ENCODE peak calls at places on chromosomes 5 and 9, in seven cellular contexts. I, X, L, P, A, C and D are unnamed samples.

GRCh38 chr5:133256276-133256675 is 204.5 kb downstream of the HSPA4 start:
- DNase-seq in I (no peak), X (no peak), L (no peak), P (no peak), A (no peak), C (no peak), D (no peak)

GRCh38 chr5:133565993-133566392 is 46.3 kb downstream of the FSTL4 start:
- DNase-seq in I (no peak), X (peak; percentile 50), L (no peak), P (peak; percentile 18), A (peak; percentile 22), C (peak; percentile 47), D (peak; percentile 63)

GRCh38 chr5:106587-106986 is 14.6 kb downstream of the PLEKHG4B start:
- DNase-seq in I (peak; percentile 31), X (no peak), L (no peak), P (no peak), A (no peak), C (no peak), D (no peak)

GRCh38 chr9:77977210-77977611 is 54.4 kb downstream of the GNAQ start:
- DNase-seq in I (peak; percentile 68), X (peak; percentile 91), L (peak; percentile 44), P (peak; percentile 73), A (peak; percentile 58), C (peak; percentile 30), D (peak; percentile 13)

GRCh38 chr9:14692536-14692917 is 705 bp downstream of the ZDHHC21 start:
- DNase-seq in I (no peak), X (no peak), L (no peak), P (no peak), A (peak; percentile 30), C (no peak), D (no peak)

GRCh38 chr9:1916676-1917075 is 98.5 kb upstream of the SMARCA2 start:
- DNase-seq in I (no peak), X (no peak), L (no peak), P (no peak), A (no peak), C (no peak), D (no peak)

GRCh38 chr5:71586052-71586940 is 844 bp upstream of the MCCC2 start:
- DNase-seq in I (no peak), X (no peak), L (peak; percentile 7), P (peak; percentile 11), A (no peak), C (no peak), D (no peak)

GRCh38 chr5:16304846-16305245 is 125.3 kb upstream of the MARCHF11 start:
- DNase-seq in I (no peak), X (no peak), L (no peak), P (peak; percentile 4), A (no peak), C (no peak), D (no peak)

GRCh38 chr5:156391139-156391538 is 64.2 kb downstream of the SGCD start:
- DNase-seq in I (no peak), X (no peak), L (no peak), P (peak; percentile 100), A (peak; percentile 97), C (no peak), D (peak; percentile 70)

GRCh38 chr5:161481922-161482321 is 64.6 kb downstream of the GABRB2 start:
- DNase-seq in I (no peak), X (no peak), L (no peak), P (no peak), A (no peak), C (no peak), D (no peak)

GRCh38 chr5:17355585-17356346 is 138.3 kb downstream of the BASP1 start:
- DNase-seq in I (no peak), X (no peak), L (no peak), P (peak; percentile 92), A (peak; percentile 92), C (no peak), D (peak; percentile 21)

GRCh38 chr5:159034083-159034824 is 65.5 kb downstream of the EBF1 start:
- DNase-seq in I (no peak), X (peak; percentile 5), L (no peak), P (no peak), A (peak; percentile 66), C (no peak), D (no peak)

GRCh38 chr9:34413229-34413852 is 36.6 kb upstream of the MYORG start:
- DNase-seq in I (peak; percentile 58), X (peak; percentile 69), L (no peak), P (peak; percentile 43), A (peak; percentile 54), C (peak; percentile 70), D (peak; percentile 6)

GRCh38 chr5:154410786-154411185 is 35.0 kb upstream of the SAP30L start:
- DNase-seq in I (no peak), X (no peak), L (no peak), P (no peak), A (no peak), C (no peak), D (no peak)

GRCh38 chr5:115778417-115778816 is 38.0 kb downstream of the CDO1 start:
- DNase-seq in I (no peak), X (no peak), L (no peak), P (no peak), A (peak; percentile 44), C (no peak), D (peak; percentile 4)

GRCh38 chr9:123548749-123549545 is 192.9 kb downstream of the CRB2 start:
- DNase-seq in I (no peak), X (no peak), L (no peak), P (no peak), A (peak; percentile 65), C (no peak), D (peak; percentile 37)

GRCh38 chr5:151037561-151038291 is 17.3 kb downstream of the GPX3 start:
- DNase-seq in I (no peak), X (no peak), L (no peak), P (peak; percentile 75), A (peak; percentile 80), C (no peak), D (no peak)

GRCh38 chr5:179963375-179963774 is 55.7 kb upstream of the TBC1D9B start:
- DNase-seq in I (no peak), X (no peak), L (no peak), P (no peak), A (no peak), C (no peak), D (no peak)

GRCh38 chr5:8844206-8844605 is 701.7 kb downstream of the SEMA5A start:
- DNase-seq in I (no peak), X (no peak), L (no peak), P (no peak), A (no peak), C (no peak), D (no peak)

GRCh38 chr5:145680169-145680568 is 155.0 kb downstream of the PRELID2 start:
- DNase-seq in I (peak; percentile 47), X (peak; percentile 58), L (no peak), P (no peak), A (no peak), C (no peak), D (no peak)

GRCh38 chr9:112659906-112660305 is 58.0 kb downstream of the INIP start:
- DNase-seq in I (no peak), X (no peak), L (no peak), P (no peak), A (no peak), C (no peak), D (no peak)

GRCh38 chr9:116154976-116155699 is 1.5 kb downstream of the PAPPA start:
- DNase-seq in I (peak; percentile 29), X (peak; percentile 30), L (no peak), P (peak; percentile 82), A (peak; percentile 91), C (no peak), D (no peak)

DNA sequence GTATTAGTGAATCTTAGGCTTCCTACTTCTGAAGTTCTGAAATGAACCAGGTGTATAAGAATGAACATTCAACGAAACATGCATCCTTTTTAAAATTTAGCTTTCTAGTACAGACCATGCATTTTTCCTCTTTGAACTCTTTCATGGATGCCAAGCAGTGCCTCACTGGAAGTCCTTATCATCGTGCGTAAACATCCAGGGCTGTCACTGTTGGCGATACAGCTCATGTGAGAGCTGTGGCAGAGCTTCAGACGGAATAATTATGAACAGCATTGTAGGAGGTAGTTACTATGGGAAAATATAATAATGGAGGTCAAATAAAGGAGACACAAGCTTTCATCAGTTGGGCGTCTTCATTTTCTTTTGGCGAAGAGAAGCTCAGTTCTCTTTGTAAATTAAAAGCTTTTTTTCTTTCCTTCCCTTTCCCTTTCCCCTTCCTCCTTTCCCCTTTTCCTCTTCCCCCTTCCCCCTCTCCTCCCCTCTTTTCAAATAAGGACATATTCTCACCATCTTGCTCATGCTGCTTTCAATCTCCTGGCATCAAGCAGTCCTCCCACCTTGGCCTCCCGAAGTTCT is 167.3 kb downstream of the KDM4C start:
- DNase-seq in I (no peak), X (no peak), L (no peak), P (no peak), A (no peak), C (no peak), D (no peak)
- H2AK5ac ChIP-seq in I (no peak overlapping the region), X (no peak overlapping the region), L (no peak overlapping the region), P (no peak overlapping the region), A (no peak overlapping the region), C (no peak overlapping the region), D (no peak overlapping the region)

GRCh38 chr5:41420509-41421067 is 89.8 kb downstream of the PLCXD3 start:
- DNase-seq in I (no peak), X (no peak), L (no peak), P (no peak), A (no peak), C (no peak), D (no peak)

GRCh38 chr5:41414598-41414997 is 95.8 kb downstream of the PLCXD3 start:
- DNase-seq in I (no peak), X (peak; percentile 54), L (no peak), P (peak; percentile 96), A (peak; percentile 81), C (no peak), D (peak; percentile 69)

GRCh38 chr5:41415242-41415641 is 95.2 kb downstream of the PLCXD3 start:
- DNase-seq in I (no peak), X (no peak), L (no peak), P (no peak), A (no peak), C (no peak), D (no peak)

GRCh38 chr5:41416336-41416735 is 94.1 kb downstream of the PLCXD3 start:
- DNase-seq in I (no peak), X (no peak), L (no peak), P (no peak), A (no peak), C (no peak), D (no peak)

GRCh38 chr5:41418220-41419031 is 92.0 kb downstream of the PLCXD3 start:
- DNase-seq in I (peak; percentile 41), X (peak; percentile 14), L (no peak), P (peak; percentile 72), A (no peak), C (no peak), D (no peak)
- H2AK5ac ChIP-seq in I (no peak overlapping the region), X (no peak overlapping the region), L (no peak overlapping the region), P (no peak overlapping the region), A (no peak overlapping the region), C (no peak overlapping the region), D (no peak overlapping the region)

GRCh38 chr5:82246960-82247574 is 31.1 kb downstream of the RPS23 start:
- DNase-seq in I (no peak), X (no peak), L (no peak), P (no peak), A (no peak), C (no peak), D (no peak)
- H2AK5ac ChIP-seq in I (no peak overlapping the region), X (no peak overlapping the region), L (no peak overlapping the region), P (no peak overlapping the region), A (no peak overlapping the region), C (no peak overlapping the region), D (no peak overlapping the region)

DNA sequence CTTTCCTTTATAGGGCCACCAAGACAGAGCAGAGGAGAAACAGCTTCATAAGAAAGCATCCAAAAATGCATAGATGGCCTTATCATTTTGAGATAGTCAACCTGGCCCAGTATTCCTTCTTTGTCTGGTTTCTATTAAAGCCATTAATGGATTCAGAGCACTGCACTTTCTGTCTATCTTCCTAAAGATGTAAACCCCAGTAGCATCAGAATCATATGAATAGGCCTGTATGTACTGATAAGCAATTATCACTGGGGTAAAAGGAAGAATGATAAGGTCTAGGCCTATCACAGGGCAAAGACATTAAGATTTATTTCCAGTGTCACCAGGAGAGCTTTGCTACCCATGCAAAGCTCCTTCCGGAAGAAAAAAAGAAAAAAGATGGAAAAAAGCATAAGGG is 432.5 kb upstream of the C9orf72 start:
- DNase-seq in I (no peak), X (no peak), L (no peak), P (no peak), A (no peak), C (no peak), D (no peak)
- H2AK5ac ChIP-seq in I (no peak overlapping the region), X (no peak overlapping the region), L (no peak overlapping the region), P (no peak overlapping the region), A (no peak overlapping the region), C (no peak overlapping the region), D (no peak overlapping the region)